ENCODE peak calls at places on chromosomes 4 and X, in eight cellular contexts. One of them, this sample, is unnamed.

GRCh38 chr4:126071346-126072333 is 756.9 kb downstream of the FAT4 start:
- DNase-seq in testis: no peak
- DNase-seq in vagina: no peak
- DNase-seq in Peyer's patch: no peak
- DNase-seq in HCT116: no peak
- DNase-seq in body of pancreas: peak; percentile 60
- DNase-seq in K562: no peak
- DNase-seq in tibial nerve: no peak
- DNase-seq in this sample: no peak

GRCh38 chrX:98065151-98065550 is 1181.4 kb downstream of the RPA4 start:
- DNase-seq in body of pancreas: no peak
- DNase-seq in K562: no peak
- DNase-seq in HCT116: no peak
- DNase-seq in tibial nerve: no peak
- DNase-seq in Peyer's patch: no peak
- DNase-seq in vagina: no peak
- DNase-seq in testis: no peak
- DNase-seq in this sample: no peak

GRCh38 chr4:22483551-22483981 is 32.3 kb downstream of the ADGRA3 start:
- DNase-seq in HCT116: no peak
- DNase-seq in body of pancreas: no peak
- DNase-seq in tibial nerve: no peak
- DNase-seq in Peyer's patch: no peak
- DNase-seq in K562: no peak
- DNase-seq in testis: no peak
- DNase-seq in vagina: no peak
- DNase-seq in this sample: no peak

GRCh38 chr4:1196421-1197183 is 24.2 kb upstream of the SPON2 start:
- DNase-seq in vagina: peak; percentile 85
- DNase-seq in HCT116: no peak
- DNase-seq in K562: no peak
- DNase-seq in Peyer's patch: peak; percentile 44
- DNase-seq in testis: no peak
- DNase-seq in tibial nerve: peak; percentile 10
- DNase-seq in body of pancreas: peak; percentile 0
- DNase-seq in this sample: peak; percentile 17

GRCh38 chrX:114201622-114202021 is 382.3 kb upstream of the HTR2C start:
- DNase-seq in vagina: no peak
- DNase-seq in body of pancreas: no peak
- DNase-seq in K562: no peak
- DNase-seq in tibial nerve: no peak
- DNase-seq in HCT116: no peak
- DNase-seq in Peyer's patch: no peak
- DNase-seq in testis: no peak
- DNase-seq in this sample: no peak

GRCh38 chr4:88522702-88523324 is 763 bp downstream of the PYURF start:
- DNase-seq in testis: peak; percentile 81
- DNase-seq in Peyer's patch: peak; percentile 54
- DNase-seq in vagina: no peak
- DNase-seq in tibial nerve: no peak
- DNase-seq in HCT116: no peak
- DNase-seq in K562: peak; percentile 82
- DNase-seq in body of pancreas: peak; percentile 27
- DNase-seq in this sample: peak; percentile 38

GRCh38 chr4:80492761-80493160 is 157.2 kb downstream of the CFAP299 start:
- DNase-seq in vagina: no peak
- DNase-seq in testis: no peak
- DNase-seq in Peyer's patch: no peak
- DNase-seq in HCT116: no peak
- DNase-seq in K562: peak; percentile 17
- DNase-seq in tibial nerve: no peak
- DNase-seq in body of pancreas: peak; percentile 5
- DNase-seq in this sample: no peak

GRCh38 chrX:45322382-45322781 is 121.7 kb upstream of the DIPK2B start:
- DNase-seq in tibial nerve: peak; percentile 12
- DNase-seq in vagina: no peak
- DNase-seq in body of pancreas: peak; percentile 56
- DNase-seq in testis: peak; percentile 38
- DNase-seq in HCT116: peak; percentile 51
- DNase-seq in Peyer's patch: no peak
- DNase-seq in K562: peak; percentile 2
- DNase-seq in this sample: peak; percentile 58

GRCh38 chr4:145177906-145178538 is 2.4 kb downstream of the OTUD4 start:
- DNase-seq in body of pancreas: peak; percentile 26
- DNase-seq in HCT116: no peak
- DNase-seq in K562: peak; percentile 50
- DNase-seq in testis: no peak
- DNase-seq in Peyer's patch: no peak
- DNase-seq in tibial nerve: no peak
- DNase-seq in vagina: no peak
- DNase-seq in this sample: no peak

GRCh38 chr4:83071116-83071515 is 36.1 kb downstream of the COPS4 start:
- DNase-seq in vagina: no peak
- DNase-seq in tibial nerve: no peak
- DNase-seq in K562: no peak
- DNase-seq in Peyer's patch: no peak
- DNase-seq in HCT116: no peak
- DNase-seq in body of pancreas: no peak
- DNase-seq in testis: no peak
- DNase-seq in this sample: no peak

GRCh38 chrX:47233333-47234113 is 714 bp downstream of the USP11 start:
- DNase-seq in HCT116: peak; percentile 92
- DNase-seq in vagina: peak; percentile 98
- DNase-seq in body of pancreas: peak; percentile 97
- DNase-seq in Peyer's patch: peak; percentile 93
- DNase-seq in testis: peak; percentile 97
- DNase-seq in tibial nerve: peak; percentile 91
- DNase-seq in K562: peak; percentile 95
- DNase-seq in this sample: peak; percentile 97

GRCh38 chr4:23135792-23136645 is 443.3 kb downstream of the GBA3 start:
- DNase-seq in body of pancreas: peak; percentile 21
- DNase-seq in Peyer's patch: no peak
- DNase-seq in tibial nerve: no peak
- DNase-seq in K562: peak; percentile 60
- DNase-seq in HCT116: peak; percentile 12
- DNase-seq in vagina: no peak
- DNase-seq in testis: peak; percentile 22
- DNase-seq in this sample: no peak

GRCh38 chr4:159035570-159035969 is 67.3 kb upstream of the RAPGEF2 start:
- DNase-seq in HCT116: no peak
- DNase-seq in K562: no peak
- DNase-seq in tibial nerve: no peak
- DNase-seq in Peyer's patch: no peak
- DNase-seq in testis: no peak
- DNase-seq in body of pancreas: no peak
- DNase-seq in vagina: no peak
- DNase-seq in this sample: no peak

GRCh38 chr4:10832989-10833635 is 148.5 kb upstream of the CLNK start:
- DNase-seq in testis: no peak
- DNase-seq in HCT116: no peak
- DNase-seq in tibial nerve: no peak
- DNase-seq in body of pancreas: no peak
- DNase-seq in Peyer's patch: no peak
- DNase-seq in K562: no peak
- DNase-seq in vagina: no peak
- DNase-seq in this sample: no peak

DNA sequence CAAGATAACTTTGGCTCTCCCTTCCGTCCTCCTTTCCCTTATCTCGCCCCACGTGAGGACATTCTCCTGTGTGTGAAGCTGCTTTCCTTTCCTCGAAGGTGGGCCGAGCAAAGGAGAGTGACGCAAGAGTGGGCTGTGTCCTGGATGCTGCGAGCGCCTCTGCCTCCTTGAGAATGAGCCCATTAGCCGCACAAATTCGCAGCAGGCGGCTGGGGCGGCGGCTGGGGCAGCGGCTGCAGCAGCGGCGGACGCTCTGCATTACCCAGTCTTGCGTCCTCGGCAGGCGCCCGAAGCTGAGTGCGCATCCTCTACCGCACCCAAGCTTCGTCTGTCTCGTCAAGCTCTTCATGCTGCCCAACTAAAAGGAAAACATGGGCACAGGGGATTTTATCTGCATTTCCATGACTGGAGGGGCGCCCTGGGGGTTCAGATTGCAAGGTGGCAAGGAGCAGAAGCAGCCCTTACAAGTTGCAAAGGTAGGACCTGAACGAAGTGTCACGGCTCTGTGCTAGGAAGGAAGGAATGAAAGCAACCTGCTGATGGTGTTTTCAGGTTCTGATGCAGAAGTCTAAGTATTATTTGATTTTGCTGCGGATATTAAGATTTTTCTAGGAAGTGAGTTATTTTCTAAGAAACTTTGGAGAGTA is at the start of gene SYNPO2:
- DNase-seq in tibial nerve: peak; percentile 73
- DNase-seq in vagina: peak; percentile 93
- DNase-seq in body of pancreas: peak; percentile 58
- DNase-seq in Peyer's patch: peak; percentile 72
- DNase-seq in testis: peak; percentile 95
- DNase-seq in HCT116: peak; percentile 57
- DNase-seq in K562: peak; percentile 53
- DNase-seq in this sample: peak; percentile 90
- TF ChIP-seq POLR2A in tibial nerve: no peak
- TF ChIP-seq POLR2A in vagina: peak; percentile 73
- TF ChIP-seq POLR2A in body of pancreas: peak; percentile 43
- TF ChIP-seq POLR2A in Peyer's patch: peak; percentile 26
- TF ChIP-seq POLR2A in testis: peak; percentile 91
- TF ChIP-seq POLR2A in HCT116: peak; percentile 30
- TF ChIP-seq POLR2A in K562: no peak
- TF ChIP-seq POLR2A in this sample: peak; percentile 94

DNA sequence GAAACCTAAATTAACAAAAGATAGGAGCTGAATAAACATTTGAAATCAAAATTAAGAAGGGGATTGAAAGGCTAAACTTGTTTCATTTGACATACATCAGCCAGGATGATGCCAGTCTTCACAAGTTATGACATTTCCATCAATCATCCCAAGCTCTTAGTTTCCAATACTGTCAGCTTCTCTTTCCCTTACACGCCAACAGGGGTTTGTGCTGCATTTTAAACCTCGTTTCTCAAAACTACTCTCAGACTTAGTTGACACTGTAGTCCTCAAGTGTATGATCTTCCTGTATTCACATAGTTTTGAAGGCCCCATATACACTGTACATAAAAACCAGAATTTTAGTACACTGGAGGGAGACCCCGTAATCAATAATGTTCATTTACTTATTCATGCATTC is 840 bp upstream of the P2RY10 start:
- DNase-seq in vagina: no peak
- DNase-seq in body of pancreas: no peak
- DNase-seq in testis: no peak
- DNase-seq in Peyer's patch: no peak
- DNase-seq in HCT116: no peak
- DNase-seq in tibial nerve: no peak
- DNase-seq in K562: no peak
- DNase-seq in this sample: no peak
- TF ChIP-seq POLR2A in vagina: no peak
- TF ChIP-seq POLR2A in body of pancreas: no peak
- TF ChIP-seq POLR2A in testis: no peak
- TF ChIP-seq POLR2A in Peyer's patch: no peak
- TF ChIP-seq POLR2A in HCT116: no peak
- TF ChIP-seq POLR2A in tibial nerve: no peak
- TF ChIP-seq POLR2A in K562: no peak
- TF ChIP-seq POLR2A in this sample: no peak

DNA sequence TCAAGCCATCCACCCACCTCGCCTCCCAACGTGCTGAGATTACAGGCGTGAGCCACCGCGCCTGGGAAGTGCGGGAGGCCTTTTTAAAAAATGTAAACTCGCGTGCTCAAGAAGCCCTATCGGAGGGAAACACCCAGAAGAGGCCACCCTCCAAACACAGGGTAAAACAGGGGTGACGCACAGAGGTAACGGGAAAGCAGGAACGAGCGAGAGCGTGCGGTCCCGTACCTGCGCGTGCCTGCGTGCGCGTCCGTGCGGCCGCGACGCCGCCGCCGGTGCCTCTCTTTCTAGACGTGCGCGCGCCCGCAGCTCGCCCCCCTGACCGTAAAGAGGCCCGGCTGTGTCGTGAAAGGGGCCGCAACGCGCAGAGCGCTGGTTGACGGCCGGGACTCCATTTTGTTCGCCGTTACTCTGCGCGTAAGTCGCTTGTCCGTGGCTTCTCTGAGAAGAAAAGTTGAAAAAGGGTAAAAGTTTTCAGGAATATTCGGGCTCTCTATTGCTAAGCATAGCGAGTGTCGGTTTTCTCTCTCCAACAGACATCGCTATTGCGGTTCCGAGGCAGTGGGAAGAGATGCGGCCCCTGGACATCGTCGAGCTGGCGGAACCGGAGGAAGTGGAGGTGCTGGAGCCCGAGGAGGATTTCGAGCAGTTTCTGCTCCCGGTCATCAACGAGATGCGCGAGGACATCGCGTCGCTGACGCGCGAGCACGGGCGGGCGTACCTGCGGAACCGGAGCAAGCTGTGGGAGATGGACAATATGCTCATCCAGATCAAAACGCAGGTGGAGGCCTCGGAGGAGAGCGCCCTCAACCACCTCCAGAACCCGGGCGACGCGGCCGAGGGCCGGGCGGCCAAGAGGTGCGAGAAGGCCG is at the start of gene MRFAP1:
- DNase-seq in Peyer's patch: peak; percentile 95
- DNase-seq in testis: peak; percentile 97
- DNase-seq in HCT116: peak; percentile 86
- DNase-seq in tibial nerve: peak; percentile 92
- DNase-seq in K562: peak; percentile 97
- DNase-seq in vagina: no peak
- DNase-seq in body of pancreas: peak; percentile 95
- DNase-seq in this sample: peak; percentile 96
- TF ChIP-seq POLR2A in Peyer's patch: peak; percentile 74
- TF ChIP-seq POLR2A in testis: peak; percentile 47
- TF ChIP-seq POLR2A in HCT116: peak; percentile 92
- TF ChIP-seq POLR2A in tibial nerve: peak; percentile 80
- TF ChIP-seq POLR2A in K562: peak; percentile 94
- TF ChIP-seq POLR2A in vagina: peak; percentile 90
- TF ChIP-seq POLR2A in body of pancreas: peak; percentile 71
- TF ChIP-seq POLR2A in this sample: peak; percentile 48

GRCh38 chrX:11429543-11430085 is 136.4 kb downstream of the AMELX start:
- DNase-seq in body of pancreas: no peak
- DNase-seq in K562: no peak
- DNase-seq in tibial nerve: no peak
- DNase-seq in testis: no peak
- DNase-seq in vagina: no peak
- DNase-seq in Peyer's patch: no peak
- DNase-seq in HCT116: no peak
- DNase-seq in this sample: no peak

GRCh38 chrX:11424903-11425674 is 131.9 kb downstream of the AMELX start:
- DNase-seq in body of pancreas: no peak
- DNase-seq in tibial nerve: no peak
- DNase-seq in vagina: no peak
- DNase-seq in HCT116: no peak
- DNase-seq in testis: no peak
- DNase-seq in Peyer's patch: no peak
- DNase-seq in K562: no peak
- DNase-seq in this sample: no peak

GRCh38 chrX:11426712-11427081 is 133.5 kb downstream of the AMELX start:
- DNase-seq in HCT116: no peak
- DNase-seq in K562: no peak
- DNase-seq in testis: no peak
- DNase-seq in body of pancreas: no peak
- DNase-seq in Peyer's patch: no peak
- DNase-seq in vagina: no peak
- DNase-seq in tibial nerve: no peak
- DNase-seq in this sample: no peak

GRCh38 chrX:11430266-11430665 is 137.1 kb downstream of the AMELX start:
- DNase-seq in vagina: no peak
- DNase-seq in testis: no peak
- DNase-seq in K562: no peak
- DNase-seq in HCT116: no peak
- DNase-seq in body of pancreas: no peak
- DNase-seq in Peyer's patch: no peak
- DNase-seq in tibial nerve: no peak
- DNase-seq in this sample: no peak

GRCh38 chrX:11427082-11428033 is 134.1 kb downstream of the AMELX start:
- DNase-seq in K562: peak; percentile 87
- DNase-seq in vagina: no peak
- DNase-seq in testis: peak; percentile 69
- DNase-seq in body of pancreas: peak; percentile 18
- DNase-seq in tibial nerve: peak; percentile 31
- DNase-seq in HCT116: no peak
- DNase-seq in Peyer's patch: peak; percentile 45
- DNase-seq in this sample: peak; percentile 45
- TF ChIP-seq POLR2A in K562: peak; percentile 59
- TF ChIP-seq POLR2A in vagina: no peak
- TF ChIP-seq POLR2A in testis: no peak
- TF ChIP-seq POLR2A in body of pancreas: peak; percentile 10
- TF ChIP-seq POLR2A in tibial nerve: no peak
- TF ChIP-seq POLR2A in HCT116: no peak
- TF ChIP-seq POLR2A in Peyer's patch: no peak
- TF ChIP-seq POLR2A in this sample: no peak

This sample was measured in uterus.